ENCODE peak calls at places on chromosomes 2 and 18, in seven cellular contexts. L is heart left ventricle, J is tibial artery, N is IMR-90, C is PC-3, B is adrenal gland, D is HL-60. Y is an unnamed sample.

GRCh38 chr2:239227111-239227581 is 173.7 kb downstream of the HDAC4 start:
- DNase-seq in L (no peak), J (no peak), N (no peak), C (no peak), B (peak), D (no peak), Y (no peak)

GRCh38 chr2:17976871-17977746 is 98.6 kb downstream of the KCNS3 start:
- DNase-seq in L (peak), J (peak), N (peak), C (peak), B (no peak), D (no peak), Y (peak)

GRCh38 chr18:9643549-9643948 is 29.2 kb upstream of the PPP4R1 start:
- DNase-seq in L (peak), J (no peak), N (peak), C (peak), B (no peak), D (no peak), Y (peak)

GRCh38 chr18:6088432-6088831 is 193.1 kb upstream of the TMEM200C start:
- DNase-seq in L (no peak), J (no peak), N (no peak), C (no peak), B (no peak), D (no peak), Y (no peak)

GRCh38 chr2:20455076-20455587 is 8.3 kb downstream of the RHOB start:
- DNase-seq in L (no peak), J (peak), N (no peak), C (no peak), B (peak), D (no peak), Y (no peak)

GRCh38 chr2:603427-603826 is 73.8 kb downstream of the TMEM18 start:
- DNase-seq in L (no peak), J (no peak), N (no peak), C (no peak), B (no peak), D (no peak), Y (no peak)

GRCh38 chr18:33467531-33467930 is 27.0 kb upstream of the CCDC178 start:
- DNase-seq in L (no peak), J (no peak), N (no peak), C (peak), B (no peak), D (no peak), Y (no peak)

GRCh38 chr18:55090566-55091187 is 131.4 kb upstream of the CCDC68 start:
- DNase-seq in L (no peak), J (no peak), N (peak), C (peak), B (no peak), D (no peak), Y (no peak)

GRCh38 chr2:15949126-15949525 is 8.8 kb downstream of the MYCN start:
- DNase-seq in L (no peak), J (no peak), N (no peak), C (no peak), B (no peak), D (no peak), Y (no peak)

GRCh38 chr2:187577310-187577709 is 23.1 kb upstream of the TFPI start:
- DNase-seq in L (no peak), J (no peak), N (no peak), C (peak), B (no peak), D (no peak), Y (no peak)

GRCh38 chr2:80242355-80242910 is 62.1 kb downstream of the LRRTM1 start:
- DNase-seq in L (peak), J (no peak), N (no peak), C (no peak), B (no peak), D (no peak), Y (no peak)

DNA sequence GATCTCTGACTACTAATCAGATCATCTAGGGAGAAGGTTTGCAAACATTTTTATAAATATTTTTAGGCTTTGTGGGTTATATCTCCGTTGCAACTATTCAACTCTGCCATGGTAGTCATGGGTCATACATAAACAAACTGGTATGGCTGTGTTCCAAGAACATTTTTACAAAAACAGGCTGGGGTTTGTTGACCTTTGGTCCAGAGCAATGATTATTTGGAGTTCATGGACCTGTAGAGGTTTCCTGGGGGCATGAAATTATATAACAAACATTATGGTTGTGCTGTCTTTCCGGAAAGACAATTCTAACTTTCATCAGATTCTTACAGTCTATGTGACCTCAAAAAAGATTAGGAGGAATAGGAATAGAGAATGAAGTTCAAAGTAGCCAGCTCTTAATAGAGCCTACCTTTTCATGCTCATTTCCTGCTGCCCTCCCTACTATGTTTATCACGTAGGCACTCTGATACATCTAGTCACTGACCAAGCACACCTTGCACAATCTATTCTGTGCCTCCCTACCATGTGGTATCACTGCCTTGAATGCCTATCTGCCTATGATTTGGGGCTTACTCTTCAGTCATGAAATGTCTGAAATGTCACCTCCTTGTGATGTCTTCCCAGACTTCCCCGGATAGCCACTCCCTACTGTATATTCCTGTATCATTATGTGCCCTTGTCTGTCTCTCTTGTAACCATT is 102.4 kb upstream of the SCN1A start:
- DNase-seq in L (no peak), J (no peak), N (peak), C (peak), B (no peak), D (no peak), Y (no peak)
- H3K27ac ChIP-seq in L (no peak), J (no peak), N (no peak), C (peak), B (no peak), D (no peak), Y (no peak)

GRCh38 chr2:68195096-68195495 is 37.4 kb downstream of the PNO1 start:
- DNase-seq in L (no peak), J (no peak), N (no peak), C (no peak), B (no peak), D (no peak), Y (no peak)

GRCh38 chr2:68193144-68193543 is 35.5 kb downstream of the PNO1 start:
- DNase-seq in L (no peak), J (no peak), N (peak), C (peak), B (no peak), D (no peak), Y (no peak)

GRCh38 chr2:68193774-68194372 is 36.2 kb downstream of the PNO1 start:
- DNase-seq in L (no peak), J (no peak), N (peak), C (peak), B (no peak), D (no peak), Y (peak)

GRCh38 chr2:68200157-68200787 is 42.6 kb downstream of the PNO1 start:
- DNase-seq in L (no peak), J (no peak), N (no peak), C (no peak), B (no peak), D (peak), Y (no peak)

GRCh38 chr2:68196120-68196716 is 38.5 kb downstream of the PNO1 start:
- DNase-seq in L (no peak), J (peak), N (peak), C (peak), B (peak), D (peak), Y (no peak)
- TF ChIP-seq CTCF in L (peak), J (peak), N (peak), C (peak), B (peak), D (peak), Y (peak)

DNA sequence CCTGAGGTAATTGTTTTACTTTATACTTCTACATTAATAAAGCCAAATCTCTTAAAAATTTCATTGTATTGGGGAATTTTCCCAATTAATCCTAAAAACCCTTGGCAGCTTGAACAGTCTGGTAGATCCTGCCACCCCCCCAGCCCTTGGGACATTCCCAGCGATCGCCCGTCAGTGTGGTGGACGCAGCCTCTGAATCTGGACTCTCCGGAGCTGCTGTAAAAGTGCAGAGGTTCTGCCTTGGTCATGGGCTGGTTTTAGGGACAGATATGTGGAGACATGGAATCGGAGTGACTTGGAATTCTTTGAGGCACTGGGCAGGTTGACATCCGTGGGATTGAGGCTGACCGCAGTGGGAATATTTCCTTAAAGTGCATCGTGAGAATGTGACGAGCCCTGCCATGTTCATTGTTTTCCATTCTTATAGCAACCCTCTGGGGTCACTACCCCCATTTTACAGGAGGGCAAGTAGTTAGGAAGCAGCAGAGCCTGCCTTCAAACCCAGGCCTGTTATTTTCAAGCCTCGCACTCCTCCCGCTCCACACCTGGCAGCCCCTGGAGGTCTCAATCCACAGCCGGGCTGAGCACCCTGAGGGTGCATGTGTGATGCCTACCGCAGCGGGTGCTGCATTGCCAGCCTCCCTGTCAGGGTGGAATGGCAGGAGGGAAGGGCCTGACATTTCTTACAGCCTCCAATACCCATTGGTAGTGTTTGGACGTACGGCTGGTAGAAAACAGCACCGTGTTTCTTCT is 6.5 kb downstream of the EMILIN2 start:
- DNase-seq in L (no peak), J (no peak), N (no peak), C (no peak), B (no peak), D (no peak), Y (no peak)
- H3K27ac ChIP-seq in L (no peak), J (no peak), N (no peak), C (no peak), B (no peak), D (no peak), Y (no peak)

DNA sequence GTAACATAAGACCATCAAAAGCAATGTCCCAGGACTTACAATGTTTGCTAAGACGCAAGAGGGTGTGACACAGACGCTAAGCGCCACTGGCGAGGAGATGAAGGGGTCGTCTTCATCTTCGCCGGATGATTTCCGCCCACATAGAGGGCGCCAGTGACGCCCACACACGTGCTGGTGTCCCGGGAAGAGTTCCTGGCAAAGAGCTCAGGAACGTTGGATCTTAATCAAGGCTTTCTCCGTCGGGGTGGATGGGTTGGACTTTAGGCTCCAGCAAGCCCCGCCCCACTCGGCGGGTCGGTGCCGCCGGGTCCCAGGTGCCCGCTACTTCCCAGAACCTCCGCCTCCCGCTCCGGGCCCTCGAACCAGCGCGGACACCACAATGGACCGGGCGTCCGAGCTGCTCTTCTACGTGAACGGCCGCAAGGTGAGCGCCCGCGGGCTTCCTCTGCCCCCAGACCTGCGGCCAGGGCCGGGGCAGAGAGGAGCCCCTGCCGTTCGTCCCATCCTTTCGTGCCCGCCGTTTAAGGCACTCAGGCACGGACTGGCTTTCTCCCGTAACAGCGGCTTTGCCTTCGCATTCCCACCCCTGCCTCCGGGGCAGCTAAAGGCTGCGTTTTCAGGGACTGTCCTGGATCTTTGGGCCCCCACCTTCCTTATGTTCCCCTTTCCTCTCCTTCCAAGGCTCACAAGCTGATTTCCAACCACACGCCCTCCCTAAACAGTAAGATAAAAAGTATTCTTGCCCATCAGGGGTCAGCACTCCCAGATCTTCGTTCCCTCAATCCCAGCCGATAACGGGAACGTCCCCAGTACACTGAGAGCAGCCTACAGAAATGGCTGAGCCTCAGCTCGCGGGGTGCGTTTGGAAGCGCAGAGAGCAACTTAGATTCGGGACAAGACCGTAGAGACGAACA is at the start of gene AOX1:
- DNase-seq in L (peak), J (peak), N (peak), C (no peak), B (peak), D (no peak), Y (peak)
- TF ChIP-seq CTCF in L (no peak), J (no peak), N (no peak), C (peak), B (no peak), D (no peak), Y (peak)

GRCh38 chr18:63832470-63832869 is 55.0 kb upstream of the SERPINB2 start:
- DNase-seq in L (no peak), J (no peak), N (peak), C (peak), B (no peak), D (no peak), Y (peak)
- H3K27ac ChIP-seq in L (no peak), J (no peak), N (no peak), C (peak), B (no peak), D (no peak), Y (no peak)

DNA sequence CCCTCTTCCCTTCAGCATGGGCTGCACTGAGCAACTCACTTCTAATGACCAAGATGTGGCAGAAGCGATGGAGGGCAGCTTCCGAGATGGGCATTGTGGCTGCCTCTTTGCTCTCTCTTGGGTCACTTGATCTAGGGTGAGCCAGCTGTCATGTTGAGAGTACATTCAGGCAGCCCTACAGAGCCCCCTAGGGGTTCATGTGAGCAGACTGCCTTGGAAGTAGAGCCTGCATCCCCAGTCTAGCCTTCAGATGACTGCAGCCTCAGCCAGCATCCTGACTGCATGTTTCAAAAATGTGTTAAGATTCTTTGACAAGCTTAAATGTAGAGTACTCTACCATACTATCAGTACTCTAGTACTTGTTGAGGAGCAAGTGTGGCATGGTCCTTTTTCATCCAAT is 143.9 kb downstream of the NCK2 start:
- DNase-seq in L (no peak), J (no peak), N (no peak), C (peak), B (no peak), D (peak), Y (no peak)
- TF ChIP-seq CTCF in L (no peak), J (no peak), N (no peak), C (peak), B (no peak), D (peak), Y (no peak)

GRCh38 chr2:235610696-235611257 is 116.9 kb downstream of the AGAP1 start:
- DNase-seq in L (no peak), J (no peak), N (no peak), C (no peak), B (no peak), D (no peak), Y (no peak)
- H3K27ac ChIP-seq in L (no peak), J (no peak), N (no peak), C (no peak), B (no peak), D (no peak), Y (no peak)

GRCh38 chr2:13654416-13654815 is 937.7 kb downstream of the TRIB2 start:
- DNase-seq in L (no peak), J (no peak), N (no peak), C (peak), B (no peak), D (no peak), Y (no peak)

GRCh38 chr2:13662055-13662454 is 945.3 kb downstream of the TRIB2 start:
- DNase-seq in L (no peak), J (no peak), N (peak), C (peak), B (no peak), D (no peak), Y (no peak)

DNA sequence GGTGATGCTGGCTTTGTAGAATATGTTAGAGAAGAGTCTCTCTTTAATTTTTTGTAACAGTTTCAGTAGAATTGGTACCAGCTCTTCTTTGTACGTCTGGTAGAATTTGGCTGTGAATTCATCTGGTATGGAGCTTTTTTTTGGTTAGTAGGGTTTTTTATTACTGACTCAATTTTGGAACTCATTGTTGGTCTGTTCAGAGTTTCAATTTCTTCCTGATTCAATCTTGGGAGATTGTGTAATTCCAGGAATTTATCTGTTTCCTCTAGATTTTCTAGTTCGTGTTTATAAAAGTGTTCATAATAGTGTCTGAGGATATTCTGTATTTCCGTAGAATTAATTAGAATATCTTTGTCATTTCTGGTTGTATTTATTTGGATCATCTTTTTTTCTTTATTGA is 943.5 kb downstream of the TRIB2 start:
- DNase-seq in L (no peak), J (no peak), N (no peak), C (no peak), B (no peak), D (no peak), Y (no peak)
- TF ChIP-seq CTCF in L (no peak), J (no peak), N (no peak), C (no peak), B (no peak), D (no peak), Y (no peak)

DNA sequence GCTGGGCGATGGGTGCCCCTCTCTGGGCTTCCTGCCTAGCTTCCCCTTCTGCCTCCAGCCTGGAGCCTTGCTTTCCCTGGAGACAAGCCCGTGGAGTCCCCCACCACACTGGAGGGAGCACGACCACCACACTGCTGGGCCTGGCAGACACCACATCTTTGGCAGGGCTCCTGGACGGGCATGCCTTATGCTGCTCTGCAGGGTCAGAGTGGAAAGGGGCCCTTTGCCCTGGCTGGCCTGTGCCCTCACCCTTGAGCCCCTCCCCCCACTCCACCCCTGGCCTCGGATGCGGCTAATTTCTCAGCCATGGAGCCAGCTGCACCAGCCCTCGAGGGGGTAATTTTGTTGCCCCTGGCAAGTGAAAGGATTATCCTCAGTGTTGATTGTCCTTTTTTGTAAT is 194.5 kb downstream of the LOXHD1 start:
- DNase-seq in L (no peak), J (no peak), N (no peak), C (no peak), B (no peak), D (no peak), Y (no peak)
- H3K27ac ChIP-seq in L (no peak), J (no peak), N (no peak), C (no peak), B (no peak), D (no peak), Y (no peak)